ENCODE peak calls at places on chromosomes 7 and 10, in four cellular contexts. E is SK-N-SH, D is PC-3, J is HCT116. M is an unnamed sample. For H3K9me2, the result is how much of the 10 kb centered on the place peaks cover.

GRCh38 chr7:159008417-159008816 is 136.2 kb downstream of the VIPR2 start:
- DNase-seq in D (no peak), J (no peak), E (no peak), M (no peak)

GRCh38 chr10:86556532-86556931 is 34.9 kb upstream of the WAPL start:
- DNase-seq in E (no peak), D (peak), J (no peak), M (no peak)

GRCh38 chr7:142478479-142479220 is 220.8 kb upstream of the PRSS58 start:
- DNase-seq in J (peak), E (peak), D (peak), M (peak)

GRCh38 chr10:71512794-71513379 is 116.2 kb downstream of the CDH23 start:
- DNase-seq in D (peak), E (peak), J (peak), M (no peak)

GRCh38 chr7:8305625-8306388 is 43.8 kb upstream of the ICA1 start:
- DNase-seq in E (no peak), J (no peak), D (peak), M (no peak)

GRCh38 chr10:24811906-24812305 is 88.2 kb upstream of the ARHGAP21 start:
- DNase-seq in E (no peak), J (no peak), D (no peak), M (no peak)

GRCh38 chr10:16819436-16819835 is 2.2 kb upstream of the RSU1 start:
- DNase-seq in E (no peak), D (no peak), J (no peak), M (no peak)

GRCh38 chr7:70582921-70583895 is 548.7 kb upstream of the GALNT17 start:
- DNase-seq in E (peak), J (no peak), D (no peak), M (no peak)

GRCh38 chr7:31043035-31043434 is 9.1 kb upstream of the ADCYAP1R1 start:
- DNase-seq in E (peak), D (no peak), J (no peak), M (no peak)

GRCh38 chr7:12747687-12748306 is 60.4 kb downstream of the ARL4A start:
- DNase-seq in E (no peak), D (peak), J (no peak), M (no peak)

GRCh38 chr10:49387029-49387428 is 8.9 kb downstream of the DRGX start:
- DNase-seq in E (no peak), J (no peak), D (peak), M (no peak)

GRCh38 chr10:12201543-12201942 is 5.6 kb downstream of the CDC123 start:
- DNase-seq in E (no peak), J (no peak), D (no peak), M (no peak)

GRCh38 chr10:17134737-17135260 is 5.2 kb upstream of the CUBN start:
- DNase-seq in E (no peak), D (peak), J (no peak), M (no peak)

GRCh38 chr7:50450691-50451051 is 521 bp upstream of the FIGNL1 start:
- DNase-seq in E (peak), J (no peak), D (no peak), M (no peak)

GRCh38 chr10:84944187-84944586 is 615.8 kb downstream of the CCSER2 start:
- DNase-seq in E (no peak), D (no peak), J (no peak), M (peak)

GRCh38 chr7:28986028-28986427 is 27.9 kb upstream of the TRIL start:
- DNase-seq in D (no peak), J (no peak), E (no peak), M (no peak)

GRCh38 chr10:88156341-88156740 is 292.9 kb downstream of the PTEN start:
- DNase-seq in D (no peak), E (no peak), J (no peak), M (no peak)

GRCh38 chr10:124306922-124307371 is 111.8 kb downstream of the OAT start:
- DNase-seq in J (no peak), E (no peak), D (peak), M (no peak)

GRCh38 chr7:134966691-134967090 is 19.6 kb upstream of the AGBL3 start:
- DNase-seq in E (no peak), D (peak), J (no peak), M (no peak)

GRCh38 chr7:133638835-133639234 is 386.0 kb downstream of the EXOC4 start:
- DNase-seq in E (no peak), J (no peak), D (no peak), M (no peak)

GRCh38 chr7:44631458-44632115 is 25.2 kb downstream of the OGDH start:
- DNase-seq in D (no peak), J (no peak), E (no peak), M (peak)

GRCh38 chr7:18361756-18362155 is 133.8 kb upstream of the HDAC9 start:
- DNase-seq in J (no peak), D (peak), E (no peak), M (no peak)

GRCh38 chr7:44122529-44122928 is 819 bp downstream of the POLD2 start:
- DNase-seq in J (no peak), D (no peak), E (peak), M (no peak)

GRCh38 chr10:6411424-6411823 is 168.7 kb downstream of the PRKCQ start:
- DNase-seq in J (no peak), D (no peak), E (no peak), M (no peak)

GRCh38 chr7:77903597-77903996 is 105.0 kb downstream of the PHTF2 start:
- DNase-seq in D (peak), J (no peak), E (peak), M (peak)

GRCh38 chr10:84298077-84298476 is 30.3 kb upstream of the CCSER2 start:
- DNase-seq in J (no peak), D (no peak), E (no peak), M (no peak)

GRCh38 chr7:70764004-70764691 is 367.8 kb upstream of the GALNT17 start:
- DNase-seq in J (no peak), E (no peak), D (no peak), M (peak)

GRCh38 chr10:51288511-51288910 is 214.2 kb downstream of the PRKG1 start:
- DNase-seq in D (no peak), J (no peak), E (no peak), M (no peak)

GRCh38 chr7:158187055-158187770 is 400.4 kb downstream of the PTPRN2 start:
- DNase-seq in E (no peak), D (no peak), J (no peak), M (no peak)

GRCh38 chr10:131109746-131110145 is 201.8 kb downstream of the TCERG1L start:
- DNase-seq in D (no peak), J (no peak), E (no peak), M (no peak)

GRCh38 chr10:32004161-32004591 is 52.0 kb downstream of the KIF5B start:
- DNase-seq in J (no peak), E (no peak), D (no peak), M (peak)

GRCh38 chr7:26675143-26675887 is 189.1 kb downstream of the SKAP2 start:
- DNase-seq in E (no peak), D (peak), J (no peak), M (no peak)

GRCh38 chr10:122373713-122374112 is 795 bp upstream of the PLEKHA1 start:
- DNase-seq in J (no peak), E (peak), D (peak), M (no peak)

GRCh38 chr7:74542558-74543117 is 88.9 kb downstream of the GTF2IRD1 start:
- DNase-seq in D (no peak), J (no peak), E (peak), M (no peak)

GRCh38 chr7:64320547-64321495 is 7.1 kb downstream of the ZNF736 start:
- DNase-seq in J (no peak), D (no peak), E (no peak), M (peak)

GRCh38 chr7:131895541-131896173 is 339.2 kb upstream of the PODXL start:
- DNase-seq in D (peak), J (peak), E (no peak), M (no peak)

GRCh38 chr7:131896189-131896855 is 339.9 kb upstream of the PODXL start:
- DNase-seq in D (no peak), E (no peak), J (no peak), M (no peak)

GRCh38 chr7:131899271-131900030 is 343.0 kb upstream of the PODXL start:
- DNase-seq in E (no peak), D (no peak), J (no peak), M (no peak)

GRCh38 chr7:131898418-131898817 is 342.0 kb upstream of the PODXL start:
- DNase-seq in D (peak), E (no peak), J (no peak), M (no peak)

DNA sequence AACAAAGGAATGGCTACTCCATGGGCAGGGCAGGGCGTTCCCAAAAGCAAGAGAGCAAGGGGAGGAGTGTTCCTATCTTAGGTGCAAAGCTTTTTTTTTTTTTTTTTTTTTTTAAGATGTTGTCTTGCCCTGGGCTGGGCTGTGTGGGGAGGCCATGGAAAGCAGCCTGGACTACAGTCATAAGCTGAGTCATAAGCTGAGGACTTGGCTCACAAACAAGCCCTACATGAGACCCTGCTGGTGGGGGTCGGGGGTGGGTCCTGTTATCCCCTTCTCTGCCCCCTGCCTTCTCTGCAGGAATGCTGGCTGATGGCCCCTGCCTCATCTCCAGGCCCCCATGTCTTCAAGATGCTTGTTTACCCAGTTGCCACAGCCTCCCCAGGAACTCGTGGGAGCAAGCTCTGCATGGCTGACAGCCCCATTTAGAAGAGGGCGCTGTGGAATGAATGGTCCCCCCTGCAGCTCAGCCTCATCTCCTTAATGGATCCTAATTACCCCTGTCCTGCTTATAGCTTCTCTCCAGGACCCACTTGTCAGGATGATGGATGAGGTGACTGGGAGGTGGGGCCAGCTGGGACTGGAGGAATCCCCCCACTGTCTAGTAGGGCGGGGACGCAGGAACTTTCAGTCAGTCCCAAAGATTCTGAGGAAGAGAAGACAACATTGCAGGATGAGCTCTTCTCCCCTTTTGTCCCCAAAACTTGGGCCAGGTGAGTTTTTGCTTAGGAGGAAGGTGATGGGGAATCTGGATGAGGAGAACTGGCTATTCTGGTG is 340.8 kb upstream of the PODXL start:
- DNase-seq in D (peak), E (peak), J (peak), M (no peak)
- H3K9me2 ChIP-seq in D (under half), E (under half), J (under half), M (under half)

GRCh38 chr7:46492460-46492859 is 571.4 kb upstream of the IGFBP3 start:
- DNase-seq in E (no peak), D (peak), J (no peak), M (no peak)

GRCh38 chr7:46490406-46490805 is 569.3 kb upstream of the IGFBP3 start:
- DNase-seq in J (no peak), D (peak), E (no peak), M (no peak)

GRCh38 chr7:46494026-46494425 is 573.0 kb upstream of the IGFBP3 start:
- DNase-seq in E (no peak), D (peak), J (no peak), M (no peak)

GRCh38 chr7:46494441-46494840 is 573.4 kb upstream of the IGFBP3 start:
- DNase-seq in J (no peak), D (no peak), E (no peak), M (no peak)

GRCh38 chr7:46493196-46493595 is 572.1 kb upstream of the IGFBP3 start:
- DNase-seq in E (no peak), J (no peak), D (no peak), M (no peak)
- TF ChIP-seq EZH2phosphoT487 in E (no peak), J (no peak), D (no peak), M (no peak)

DNA sequence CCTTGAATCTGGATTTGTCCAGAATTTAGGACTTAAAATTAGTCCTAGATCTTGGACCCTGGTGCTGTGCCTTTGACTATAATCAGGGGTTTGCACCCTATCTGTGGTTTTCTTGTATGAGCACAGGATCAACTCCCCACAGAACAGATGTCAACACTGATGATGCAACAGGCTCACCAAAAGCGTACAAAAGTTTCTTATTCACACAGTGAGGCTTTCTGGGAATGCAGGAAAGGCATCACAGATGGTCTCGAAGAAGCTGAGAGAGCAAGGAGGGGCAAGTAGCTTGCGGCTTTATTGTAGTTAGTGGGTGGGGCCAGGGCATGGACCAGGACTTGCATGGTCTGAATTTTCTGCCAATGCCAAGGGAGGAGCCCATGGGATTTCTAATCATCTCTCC is 46.2 kb downstream of the SEC61G start:
- DNase-seq in E (no peak), J (no peak), D (no peak), M (no peak)
- H3K9me2 ChIP-seq in E (under half), J (under half), D (under half), M (under half)

GRCh38 chr7:128203047-128203491 is 38.0 kb upstream of the LEP start:
- DNase-seq in J (no peak), E (peak), D (no peak), M (no peak)
- TF ChIP-seq EZH2phosphoT487 in J (no peak), E (no peak), D (no peak), M (no peak)

GRCh38 chr7:131897790-131898165 is 341.4 kb upstream of the PODXL start:
- DNase-seq in J (no peak), D (no peak), E (no peak), M (no peak)
- H3K9me2 ChIP-seq in J (under half), D (under half), E (under half), M (under half)

GRCh38 chr7:107938448-107939250 is 47.7 kb downstream of the DLD start:
- DNase-seq in E (no peak), J (no peak), D (no peak), M (no peak)
- TF ChIP-seq EZH2phosphoT487 in E (no peak), J (no peak), D (no peak), M (no peak)

DNA sequence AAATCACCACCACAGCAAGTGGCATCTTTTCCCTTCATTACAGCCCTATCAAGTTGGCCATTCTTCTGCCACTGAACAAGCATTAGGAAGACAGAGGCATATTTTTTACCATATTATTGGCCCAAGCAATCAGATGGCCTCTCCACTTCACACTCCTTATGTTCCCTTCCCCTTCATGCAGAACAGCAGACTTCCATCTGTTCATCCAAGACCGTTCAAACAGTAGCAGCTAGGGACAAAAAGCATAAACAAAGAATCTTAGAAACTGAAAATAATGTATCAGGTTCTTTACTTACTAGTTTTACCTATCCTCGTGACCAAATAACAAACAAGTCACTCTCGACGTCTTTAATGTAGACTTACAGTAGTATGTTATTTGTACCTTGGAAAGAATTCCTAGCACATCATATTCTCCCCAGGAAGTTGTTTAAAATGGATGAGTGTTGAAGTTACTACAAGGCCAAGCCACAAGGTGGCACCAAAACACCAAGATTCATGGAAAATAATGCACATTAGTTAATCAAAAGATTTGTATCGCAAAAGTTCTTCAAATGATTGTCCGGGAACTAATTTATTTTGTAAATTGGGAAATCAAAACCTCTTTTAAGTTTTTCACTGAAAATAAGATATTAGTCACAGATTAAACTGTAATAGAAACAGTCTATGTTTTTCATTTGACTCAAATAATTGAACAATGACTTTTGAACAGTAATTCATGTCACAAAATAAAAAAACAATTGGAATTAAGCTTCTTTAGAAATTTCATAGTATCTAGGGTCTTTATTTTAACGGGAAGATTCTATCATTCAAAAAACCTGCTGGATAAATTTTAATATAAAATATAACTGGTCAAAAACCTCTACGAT is 112.1 kb downstream of the VPS41 start:
- DNase-seq in J (peak), E (peak), D (peak), M (peak)
- H3K9me2 ChIP-seq in J (under half), E (under half), D (under half), M (under half)

GRCh38 chr10:114714281-114714741 is 56.2 kb upstream of the ABLIM1 start:
- DNase-seq in J (no peak), D (peak), E (no peak), M (no peak)
- TF ChIP-seq EZH2phosphoT487 in J (no peak), D (no peak), E (no peak), M (no peak)

M was measured in OCI-LY7.